ENCODE peak calls at places on chromosomes 11 and 22, in nine cellular contexts. L, V, P, T, C, A, W, G and E are unnamed samples.

GRCh38 chr11:21931436-21932101 is 261.3 kb upstream of the ANO5 start:
- DNase-seq in L (no peak), V (no peak), P (no peak), T (no peak), C (no peak), A (no peak), W (no peak), G (no peak), E (no peak)

GRCh38 chr11:20670932-20671403 is 1.6 kb downstream of the NELL1 start:
- DNase-seq in L (no peak), V (peak), P (no peak), T (no peak), C (no peak), A (no peak), W (no peak), G (no peak), E (no peak)

GRCh38 chr11:27453701-27454100 is 18.9 kb downstream of the LGR4 start:
- DNase-seq in L (no peak), V (no peak), P (no peak), T (no peak), C (no peak), A (no peak), W (no peak), G (no peak), E (no peak)

GRCh38 chr11:33116535-33116934 is 44.7 kb downstream of the CSTF3 start:
- DNase-seq in L (no peak), V (no peak), P (no peak), T (no peak), C (no peak), A (no peak), W (no peak), G (no peak), E (peak)

GRCh38 chr11:11752688-11753087 is 89.1 kb upstream of the USP47 start:
- DNase-seq in L (no peak), V (peak), P (no peak), T (no peak), C (no peak), A (no peak), W (no peak), G (no peak), E (no peak)

GRCh38 chr22:48389916-48390315 is 1437.8 kb downstream of the BRD1 start:
- DNase-seq in L (peak), V (no peak), P (no peak), T (no peak), C (no peak), A (no peak), W (no peak), G (no peak), E (no peak)

GRCh38 chr11:57315491-57315890 is 9.3 kb downstream of the TNKS1BP1 start:
- DNase-seq in L (no peak), V (no peak), P (peak), T (no peak), C (peak), A (peak), W (no peak), G (peak), E (no peak)

GRCh38 chr11:68258363-68258765 is 13.4 kb downstream of the C11orf24 start:
- DNase-seq in L (no peak), V (no peak), P (no peak), T (no peak), C (no peak), A (no peak), W (no peak), G (no peak), E (no peak)

GRCh38 chr11:122214567-122214966 is 98.6 kb upstream of the BLID start:
- DNase-seq in L (no peak), V (no peak), P (no peak), T (no peak), C (no peak), A (no peak), W (no peak), G (no peak), E (no peak)

GRCh38 chr11:86955674-86956522 is 703 bp upstream of the FZD4 start:
- DNase-seq in L (peak), V (peak), P (peak), T (peak), C (peak), A (peak), W (peak), G (peak), E (no peak)

GRCh38 chr22:35450824-35451541 is 51.0 kb downstream of the MCM5 start:
- DNase-seq in L (no peak), V (no peak), P (no peak), T (no peak), C (no peak), A (no peak), W (no peak), G (no peak), E (no peak)

GRCh38 chr22:27473533-27473932 is 328.0 kb downstream of the MN1 start:
- DNase-seq in L (no peak), V (no peak), P (no peak), T (no peak), C (no peak), A (no peak), W (no peak), G (no peak), E (no peak)

GRCh38 chr11:94295534-94295933 is 8.8 kb upstream of the IZUMO1R start:
- DNase-seq in L (no peak), V (peak), P (no peak), T (no peak), C (no peak), A (no peak), W (no peak), G (no peak), E (no peak)

GRCh38 chr22:39188809-39189208 is 36.3 kb upstream of the CBX7 start:
- DNase-seq in L (no peak), V (no peak), P (no peak), T (no peak), C (no peak), A (no peak), W (no peak), G (no peak), E (no peak)

GRCh38 chr11:43172477-43172876 is 139.3 kb upstream of the API5 start:
- DNase-seq in L (no peak), V (no peak), P (no peak), T (no peak), C (no peak), A (no peak), W (no peak), G (no peak), E (no peak)

GRCh38 chr11:61152816-61153592 is 8.2 kb downstream of the VPS37C start:
- DNase-seq in L (no peak), V (no peak), P (no peak), T (no peak), C (no peak), A (no peak), W (no peak), G (peak), E (peak)

GRCh38 chr11:9566561-9567063 is 6.9 kb upstream of the WEE1 start:
- DNase-seq in L (no peak), V (no peak), P (no peak), T (no peak), C (no peak), A (no peak), W (no peak), G (peak), E (no peak)

GRCh38 chr22:19844423-19845368 is 10.0 kb downstream of the GNB1L start:
- DNase-seq in L (peak), V (no peak), P (peak), T (peak), C (no peak), A (peak), W (no peak), G (peak), E (no peak)

GRCh38 chr22:19678949-19679348 is 35.4 kb upstream of the SEPTIN5 start:
- DNase-seq in L (no peak), V (peak), P (no peak), T (no peak), C (no peak), A (no peak), W (no peak), G (no peak), E (no peak)

GRCh38 chr11:116791002-116791812 is 472 bp downstream of the APOA5 start:
- DNase-seq in L (peak), V (peak), P (peak), T (peak), C (peak), A (peak), W (peak), G (peak), E (peak)

GRCh38 chr11:64438986-64439771 is 80.2 kb downstream of the RPS6KA4 start:
- DNase-seq in L (no peak), V (no peak), P (no peak), T (no peak), C (no peak), A (no peak), W (no peak), G (no peak), E (no peak)

GRCh38 chr11:69010964-69011623 is 2.0 kb downstream of the MRGPRF start:
- DNase-seq in L (peak), V (peak), P (peak), T (peak), C (peak), A (peak), W (no peak), G (peak), E (no peak)

GRCh38 chr11:59289782-59290181 is 68.9 kb upstream of the OR5AN1 start:
- DNase-seq in L (no peak), V (no peak), P (peak), T (no peak), C (no peak), A (no peak), W (no peak), G (no peak), E (no peak)

GRCh38 chr11:95149659-95150294 is 60.1 kb downstream of the ENDOD1 start:
- DNase-seq in L (no peak), V (peak), P (no peak), T (no peak), C (peak), A (peak), W (no peak), G (no peak), E (no peak)

GRCh38 chr22:50544078-50544745 is 1.5 kb upstream of the KLHDC7B start:
- DNase-seq in L (peak), V (peak), P (peak), T (peak), C (peak), A (peak), W (no peak), G (peak), E (no peak)
- H3K4me3 ChIP-seq in L (peak), V (peak), P (peak), T (no peak), C (no peak), A (peak), W (peak), G (peak), E (peak)

GRCh38 chr22:44995715-44996114 is 14.1 kb downstream of the PHF21B start:
- DNase-seq in L (no peak), V (no peak), P (no peak), T (no peak), C (no peak), A (no peak), W (no peak), G (no peak), E (no peak)
- TF ChIP-seq CTCF in L (no peak), V (no peak), P (no peak), T (no peak), C (no peak), A (no peak), W (no peak), G (no peak), E (no peak)

DNA sequence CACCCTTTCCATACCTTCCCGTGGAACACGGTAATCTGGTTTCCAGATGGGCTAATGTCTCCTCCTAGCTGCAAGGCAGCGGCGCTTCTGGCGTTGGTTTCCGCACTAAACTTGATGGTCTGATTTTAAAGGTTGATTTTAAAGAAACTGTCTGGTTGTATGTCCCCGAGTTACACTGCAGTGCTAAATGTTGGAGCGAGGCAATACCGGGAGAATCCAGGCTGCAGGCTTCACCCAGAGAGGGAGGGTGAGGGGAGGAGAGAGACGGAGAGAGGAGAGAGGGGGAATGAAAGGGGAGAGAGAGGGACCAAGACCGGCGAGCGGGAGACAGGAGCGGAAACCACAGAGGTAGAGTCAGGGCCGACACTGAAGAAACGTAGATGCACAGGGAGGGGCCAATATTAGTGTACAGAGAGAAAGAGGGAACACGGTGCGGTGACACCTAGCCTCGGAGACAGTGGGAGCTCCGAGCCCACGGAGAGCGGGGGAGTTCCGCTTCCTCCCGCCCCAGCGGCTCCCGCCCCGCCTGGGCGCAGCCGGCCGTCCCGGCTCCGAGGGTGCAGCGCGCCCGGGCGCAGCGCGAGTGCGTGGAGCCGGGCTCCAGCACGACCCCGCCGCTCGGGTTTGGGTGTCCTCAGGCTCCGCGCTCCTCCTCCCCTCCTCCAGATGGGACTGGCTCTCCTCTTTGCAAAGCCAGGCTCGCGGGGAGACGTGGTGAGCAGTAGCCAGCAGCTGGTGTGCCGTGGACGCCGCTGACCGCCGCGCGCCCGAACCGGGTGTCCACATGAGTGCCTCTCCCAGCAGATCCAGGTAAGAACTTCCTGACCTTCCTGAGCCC is 71.9 kb upstream of the GRAMD1B start:
- DNase-seq in L (no peak), V (peak), P (peak), T (no peak), C (no peak), A (peak), W (no peak), G (peak), E (no peak)
- H3K4me3 ChIP-seq in L (peak), V (peak), P (no peak), T (no peak), C (no peak), A (peak), W (peak), G (no peak), E (peak)

GRCh38 chr11:13324709-13325108 is 47.1 kb downstream of the BMAL1 start:
- DNase-seq in L (no peak), V (no peak), P (no peak), T (no peak), C (no peak), A (no peak), W (no peak), G (no peak), E (no peak)
- TF ChIP-seq CTCF in L (no peak), V (no peak), P (no peak), T (no peak), C (no peak), A (no peak), W (no peak), G (no peak), E (no peak)

DNA sequence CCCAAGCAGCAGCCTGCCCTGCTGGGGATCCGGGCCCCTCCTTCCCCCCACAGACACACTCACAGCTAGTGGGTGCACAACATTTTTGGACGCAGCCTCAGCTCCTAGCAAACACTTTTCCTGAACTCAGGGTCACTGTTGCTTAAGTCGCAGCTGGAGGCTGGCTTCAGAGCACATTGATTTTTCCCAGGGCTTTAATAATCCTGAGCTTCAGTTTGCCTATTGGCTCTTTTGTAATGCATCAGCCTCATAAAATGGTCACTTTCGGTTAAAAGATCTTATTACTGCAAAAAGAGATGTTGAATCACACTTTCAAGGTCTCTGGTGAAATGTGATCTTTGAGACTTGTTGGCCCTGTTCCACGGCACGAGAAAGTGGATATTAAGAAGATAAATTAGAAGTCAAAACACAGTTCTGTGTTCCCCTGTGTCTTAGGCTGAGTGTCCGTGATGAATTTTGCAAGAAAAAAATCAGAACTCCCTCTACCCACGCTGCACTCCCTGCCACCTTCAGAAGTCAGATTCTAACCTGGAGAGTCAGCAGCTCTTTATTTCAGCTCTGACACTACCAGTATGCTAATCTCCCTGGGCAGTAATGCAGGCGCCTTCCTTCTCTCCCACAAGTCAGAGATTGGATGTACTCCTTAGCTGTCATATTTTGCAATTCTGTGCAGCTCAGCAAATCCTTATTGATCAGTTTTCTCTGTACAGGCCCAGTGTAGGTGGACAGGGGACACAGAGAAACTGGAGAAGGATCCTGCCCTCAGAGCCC is 158.2 kb upstream of the E2F8 start:
- DNase-seq in L (no peak), V (no peak), P (no peak), T (no peak), C (peak), A (peak), W (peak), G (peak), E (peak)
- H3K4me3 ChIP-seq in L (no peak), V (no peak), P (peak), T (no peak), C (no peak), A (no peak), W (no peak), G (no peak), E (no peak)

GRCh38 chr11:132586801-132587200 is 945.5 kb downstream of the OPCML start:
- DNase-seq in L (no peak), V (no peak), P (no peak), T (no peak), C (no peak), A (no peak), W (no peak), G (no peak), E (peak)
- TF ChIP-seq CTCF in L (no peak), V (no peak), P (no peak), T (no peak), C (no peak), A (no peak), W (no peak), G (no peak), E (no peak)

GRCh38 chr22:42814616-42815015 is 42.5 kb downstream of the ARFGAP3 start:
- DNase-seq in L (peak), V (no peak), P (no peak), T (peak), C (no peak), A (no peak), W (no peak), G (no peak), E (no peak)
- H3K4me3 ChIP-seq in L (no peak), V (no peak), P (no peak), T (no peak), C (no peak), A (no peak), W (no peak), G (no peak), E (no peak)

DNA sequence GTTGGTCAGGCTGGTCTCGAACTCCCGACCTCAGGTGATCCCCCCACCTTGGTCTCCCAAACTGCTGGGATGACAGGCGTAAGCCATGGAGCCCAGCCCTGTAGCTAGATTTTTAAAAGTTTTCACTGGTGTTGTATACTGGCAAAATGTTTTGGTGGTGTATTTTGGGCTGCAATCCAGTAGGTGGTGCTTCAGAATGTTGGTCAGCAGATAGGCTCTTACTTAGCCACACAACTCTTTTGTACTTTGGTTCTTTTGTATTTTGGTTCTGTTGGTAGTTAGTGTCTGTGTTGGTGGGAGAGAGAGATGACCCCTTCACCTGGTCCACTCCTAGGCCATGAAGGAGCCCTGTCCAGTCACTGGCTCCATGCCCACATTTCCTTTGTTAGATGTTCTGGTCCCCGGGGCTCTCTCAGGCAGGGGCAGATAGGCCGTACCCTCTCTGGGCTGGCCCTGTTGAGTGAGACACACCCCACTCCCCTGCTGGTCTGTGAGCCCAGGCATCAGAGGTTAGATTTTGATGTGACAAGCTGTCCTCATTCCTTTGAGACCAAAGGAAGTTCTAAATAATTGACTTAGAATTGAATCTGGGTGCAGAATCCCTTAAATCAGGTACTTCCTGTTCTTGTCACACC is 123.8 kb downstream of the DDX10 start:
- DNase-seq in L (no peak), V (peak), P (no peak), T (no peak), C (no peak), A (no peak), W (peak), G (peak), E (peak)
- TF ChIP-seq CTCF in L (peak), V (peak), P (no peak), T (no peak), C (no peak), A (no peak), W (peak), G (peak), E (peak)